ENCODE peak calls at places on chromosomes 12 and 14, in ten cellular contexts. One of them, this sample, is unnamed.

GRCh38 chr12:110661337-110661972 is 27.5 kb downstream of the HVCN1 start:
- DNase-seq in K562: no peak
- DNase-seq in stomach: peak; percentile 27
- DNase-seq in astrocyte of the spinal cord: no peak
- DNase-seq in endothelial cell: no peak
- DNase-seq in fibroblast of the aortic adventitia: no peak
- DNase-seq in uterus: no peak
- DNase-seq in mucosa of descending colon: peak; percentile 41
- DNase-seq in lower lobe of right lung: peak; percentile 61
- DNase-seq in left lung: peak; percentile 54
- DNase-seq in this sample: no peak

GRCh38 chr12:46406352-46407027 is 33.9 kb upstream of the SLC38A2 start:
- DNase-seq in stomach: no peak
- DNase-seq in lower lobe of right lung: no peak
- DNase-seq in uterus: no peak
- DNase-seq in left lung: no peak
- DNase-seq in mucosa of descending colon: no peak
- DNase-seq in K562: peak; percentile 17
- DNase-seq in astrocyte of the spinal cord: no peak
- DNase-seq in endothelial cell: no peak
- DNase-seq in fibroblast of the aortic adventitia: peak; percentile 74
- DNase-seq in this sample: no peak

GRCh38 chr14:89924224-89924623 is 30.3 kb downstream of the EFCAB11 start:
- DNase-seq in endothelial cell: no peak
- DNase-seq in left lung: no peak
- DNase-seq in K562: no peak
- DNase-seq in lower lobe of right lung: no peak
- DNase-seq in mucosa of descending colon: no peak
- DNase-seq in fibroblast of the aortic adventitia: no peak
- DNase-seq in stomach: no peak
- DNase-seq in uterus: no peak
- DNase-seq in astrocyte of the spinal cord: no peak
- DNase-seq in this sample: no peak

GRCh38 chr14:23364604-23365352 is at the start of gene EFS:
- DNase-seq in mucosa of descending colon: peak; percentile 39
- DNase-seq in uterus: peak; percentile 49
- DNase-seq in left lung: no peak
- DNase-seq in K562: no peak
- DNase-seq in astrocyte of the spinal cord: peak; percentile 9
- DNase-seq in lower lobe of right lung: no peak
- DNase-seq in endothelial cell: no peak
- DNase-seq in stomach: no peak
- DNase-seq in fibroblast of the aortic adventitia: no peak
- DNase-seq in this sample: no peak

GRCh38 chr14:79842270-79842669 is 369.0 kb downstream of the DIO2 start:
- DNase-seq in stomach: no peak
- DNase-seq in astrocyte of the spinal cord: peak; percentile 71
- DNase-seq in endothelial cell: no peak
- DNase-seq in K562: no peak
- DNase-seq in mucosa of descending colon: no peak
- DNase-seq in fibroblast of the aortic adventitia: peak; percentile 70
- DNase-seq in left lung: no peak
- DNase-seq in uterus: peak; percentile 47
- DNase-seq in lower lobe of right lung: no peak
- DNase-seq in this sample: peak; percentile 50

GRCh38 chr14:104794099-104794498 is 1.4 kb downstream of the AKT1 start:
- DNase-seq in astrocyte of the spinal cord: peak; percentile 63
- DNase-seq in fibroblast of the aortic adventitia: peak; percentile 58
- DNase-seq in left lung: peak; percentile 79
- DNase-seq in uterus: no peak
- DNase-seq in stomach: peak; percentile 52
- DNase-seq in mucosa of descending colon: peak; percentile 73
- DNase-seq in lower lobe of right lung: peak; percentile 77
- DNase-seq in endothelial cell: no peak
- DNase-seq in K562: peak; percentile 75
- DNase-seq in this sample: peak; percentile 60

GRCh38 chr12:51695241-51696010 is 104.4 kb downstream of the SCN8A start:
- DNase-seq in left lung: no peak
- DNase-seq in endothelial cell: no peak
- DNase-seq in K562: no peak
- DNase-seq in stomach: no peak
- DNase-seq in lower lobe of right lung: no peak
- DNase-seq in fibroblast of the aortic adventitia: no peak
- DNase-seq in astrocyte of the spinal cord: no peak
- DNase-seq in mucosa of descending colon: no peak
- DNase-seq in uterus: no peak
- DNase-seq in this sample: no peak

GRCh38 chr12:46818654-46819053 is 7.1 kb downstream of the SLC38A4 start:
- DNase-seq in mucosa of descending colon: no peak
- DNase-seq in fibroblast of the aortic adventitia: no peak
- DNase-seq in astrocyte of the spinal cord: no peak
- DNase-seq in uterus: no peak
- DNase-seq in lower lobe of right lung: no peak
- DNase-seq in endothelial cell: no peak
- DNase-seq in K562: no peak
- DNase-seq in stomach: no peak
- DNase-seq in left lung: no peak
- DNase-seq in this sample: peak; percentile 9

GRCh38 chr14:33810308-33810707 is 140.6 kb downstream of the EGLN3 start:
- DNase-seq in fibroblast of the aortic adventitia: no peak
- DNase-seq in stomach: no peak
- DNase-seq in uterus: no peak
- DNase-seq in lower lobe of right lung: no peak
- DNase-seq in left lung: no peak
- DNase-seq in endothelial cell: no peak
- DNase-seq in mucosa of descending colon: no peak
- DNase-seq in astrocyte of the spinal cord: no peak
- DNase-seq in K562: no peak
- DNase-seq in this sample: no peak

GRCh38 chr14:102255401-102256190 is 49.4 kb downstream of the MOK start:
- DNase-seq in left lung: no peak
- DNase-seq in mucosa of descending colon: no peak
- DNase-seq in lower lobe of right lung: no peak
- DNase-seq in K562: peak; percentile 66
- DNase-seq in stomach: no peak
- DNase-seq in astrocyte of the spinal cord: peak; percentile 43
- DNase-seq in uterus: no peak
- DNase-seq in fibroblast of the aortic adventitia: peak; percentile 86
- DNase-seq in endothelial cell: no peak
- DNase-seq in this sample: peak; percentile 37

GRCh38 chr12:66688836-66689439 is 10.1 kb upstream of the GRIP1 start:
- DNase-seq in K562: peak; percentile 56
- DNase-seq in uterus: no peak
- DNase-seq in mucosa of descending colon: peak; percentile 26
- DNase-seq in fibroblast of the aortic adventitia: peak; percentile 11
- DNase-seq in lower lobe of right lung: no peak
- DNase-seq in astrocyte of the spinal cord: peak; percentile 13
- DNase-seq in left lung: peak; percentile 37
- DNase-seq in stomach: peak; percentile 51
- DNase-seq in endothelial cell: peak; percentile 68
- DNase-seq in this sample: peak; percentile 66

GRCh38 chr12:54680374-54680773 is 32.2 kb upstream of the DCD start:
- DNase-seq in K562: peak; percentile 43
- DNase-seq in astrocyte of the spinal cord: no peak
- DNase-seq in uterus: no peak
- DNase-seq in fibroblast of the aortic adventitia: peak; percentile 1
- DNase-seq in mucosa of descending colon: no peak
- DNase-seq in left lung: no peak
- DNase-seq in lower lobe of right lung: no peak
- DNase-seq in endothelial cell: peak; percentile 58
- DNase-seq in stomach: peak; percentile 37
- DNase-seq in this sample: peak; percentile 51

DNA sequence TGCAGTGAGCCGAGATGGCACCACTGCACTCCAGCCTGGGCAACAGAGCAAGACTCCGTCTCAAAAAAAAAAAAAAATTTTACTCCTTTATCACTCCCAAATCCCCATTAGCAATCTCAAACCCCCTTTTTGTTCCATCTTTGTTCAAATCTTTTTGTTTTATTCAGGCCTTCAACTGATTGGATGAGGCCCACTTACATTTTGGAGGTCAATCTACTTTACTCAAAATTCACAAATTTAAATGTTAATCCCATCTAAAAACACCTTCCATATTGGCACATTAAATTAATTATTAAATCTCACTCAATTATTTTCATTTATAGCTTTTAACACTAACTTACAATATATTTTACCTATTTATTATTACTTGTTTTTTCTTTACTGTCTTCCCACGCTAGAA is 27.0 kb upstream of the TXNRD1 start:
- DNase-seq in mucosa of descending colon: no peak
- DNase-seq in uterus: no peak
- DNase-seq in astrocyte of the spinal cord: no peak
- DNase-seq in endothelial cell: no peak
- DNase-seq in fibroblast of the aortic adventitia: no peak
- DNase-seq in left lung: no peak
- DNase-seq in K562: no peak
- DNase-seq in stomach: no peak
- DNase-seq in lower lobe of right lung: no peak
- DNase-seq in this sample: no peak
- TF ChIP-seq CTCF in mucosa of descending colon: no peak
- TF ChIP-seq CTCF in uterus: no peak
- TF ChIP-seq CTCF in astrocyte of the spinal cord: no peak
- TF ChIP-seq CTCF in endothelial cell: no peak
- TF ChIP-seq CTCF in fibroblast of the aortic adventitia: no peak
- TF ChIP-seq CTCF in left lung: no peak
- TF ChIP-seq CTCF in K562: no peak
- TF ChIP-seq CTCF in stomach: no peak
- TF ChIP-seq CTCF in lower lobe of right lung: no peak
- TF ChIP-seq CTCF in this sample: no peak

GRCh38 chr12:131829795-131830334 is 1.7 kb downstream of the MMP17 start:
- DNase-seq in astrocyte of the spinal cord: no peak
- DNase-seq in endothelial cell: no peak
- DNase-seq in stomach: no peak
- DNase-seq in fibroblast of the aortic adventitia: no peak
- DNase-seq in K562: no peak
- DNase-seq in mucosa of descending colon: no peak
- DNase-seq in uterus: no peak
- DNase-seq in lower lobe of right lung: no peak
- DNase-seq in left lung: no peak
- DNase-seq in this sample: no peak

GRCh38 chr12:131831021-131831571 is 2.9 kb downstream of the MMP17 start:
- DNase-seq in left lung: no peak
- DNase-seq in lower lobe of right lung: no peak
- DNase-seq in stomach: no peak
- DNase-seq in endothelial cell: no peak
- DNase-seq in astrocyte of the spinal cord: peak; percentile 10
- DNase-seq in K562: no peak
- DNase-seq in uterus: no peak
- DNase-seq in mucosa of descending colon: no peak
- DNase-seq in fibroblast of the aortic adventitia: peak; percentile 13
- DNase-seq in this sample: peak; percentile 33

GRCh38 chr12:131831635-131832041 is 3.4 kb downstream of the MMP17 start:
- DNase-seq in astrocyte of the spinal cord: no peak
- DNase-seq in uterus: peak; percentile 33
- DNase-seq in lower lobe of right lung: no peak
- DNase-seq in stomach: no peak
- DNase-seq in K562: no peak
- DNase-seq in endothelial cell: no peak
- DNase-seq in fibroblast of the aortic adventitia: peak; percentile 87
- DNase-seq in mucosa of descending colon: no peak
- DNase-seq in left lung: no peak
- DNase-seq in this sample: peak; percentile 54

GRCh38 chr12:131829351-131829794 is 1.2 kb downstream of the MMP17 start:
- DNase-seq in stomach: no peak
- DNase-seq in uterus: no peak
- DNase-seq in lower lobe of right lung: no peak
- DNase-seq in mucosa of descending colon: no peak
- DNase-seq in fibroblast of the aortic adventitia: peak; percentile 18
- DNase-seq in left lung: no peak
- DNase-seq in endothelial cell: no peak
- DNase-seq in astrocyte of the spinal cord: no peak
- DNase-seq in K562: peak; percentile 45
- DNase-seq in this sample: peak; percentile 30

GRCh38 chr12:131830335-131831020 is 2.3 kb downstream of the MMP17 start:
- DNase-seq in astrocyte of the spinal cord: peak; percentile 78
- DNase-seq in fibroblast of the aortic adventitia: peak; percentile 79
- DNase-seq in mucosa of descending colon: peak; percentile 79
- DNase-seq in K562: peak; percentile 90
- DNase-seq in uterus: peak; percentile 66
- DNase-seq in lower lobe of right lung: peak; percentile 82
- DNase-seq in stomach: peak; percentile 59
- DNase-seq in endothelial cell: peak; percentile 83
- DNase-seq in left lung: peak; percentile 77
- DNase-seq in this sample: peak; percentile 80
- TF ChIP-seq CTCF in astrocyte of the spinal cord: peak; percentile 63
- TF ChIP-seq CTCF in fibroblast of the aortic adventitia: peak; percentile 51
- TF ChIP-seq CTCF in mucosa of descending colon: no peak
- TF ChIP-seq CTCF in K562: peak; percentile 91
- TF ChIP-seq CTCF in uterus: peak; percentile 49
- TF ChIP-seq CTCF in lower lobe of right lung: peak; percentile 66
- TF ChIP-seq CTCF in stomach: no peak
- TF ChIP-seq CTCF in endothelial cell: no peak
- TF ChIP-seq CTCF in left lung: peak; percentile 51
- TF ChIP-seq CTCF in this sample: peak; percentile 83

GRCh38 chr12:119676573-119676972 is 8.6 kb downstream of the PRKAB1 start:
- DNase-seq in fibroblast of the aortic adventitia: no peak
- DNase-seq in mucosa of descending colon: no peak
- DNase-seq in left lung: no peak
- DNase-seq in endothelial cell: no peak
- DNase-seq in uterus: no peak
- DNase-seq in stomach: no peak
- DNase-seq in lower lobe of right lung: no peak
- DNase-seq in astrocyte of the spinal cord: no peak
- DNase-seq in K562: peak; percentile 40
- DNase-seq in this sample: no peak
- TF ChIP-seq CTCF in fibroblast of the aortic adventitia: no peak
- TF ChIP-seq CTCF in mucosa of descending colon: no peak
- TF ChIP-seq CTCF in left lung: no peak
- TF ChIP-seq CTCF in endothelial cell: no peak
- TF ChIP-seq CTCF in uterus: no peak
- TF ChIP-seq CTCF in stomach: no peak
- TF ChIP-seq CTCF in lower lobe of right lung: no peak
- TF ChIP-seq CTCF in astrocyte of the spinal cord: no peak
- TF ChIP-seq CTCF in K562: peak; percentile 21
- TF ChIP-seq CTCF in this sample: no peak

DNA sequence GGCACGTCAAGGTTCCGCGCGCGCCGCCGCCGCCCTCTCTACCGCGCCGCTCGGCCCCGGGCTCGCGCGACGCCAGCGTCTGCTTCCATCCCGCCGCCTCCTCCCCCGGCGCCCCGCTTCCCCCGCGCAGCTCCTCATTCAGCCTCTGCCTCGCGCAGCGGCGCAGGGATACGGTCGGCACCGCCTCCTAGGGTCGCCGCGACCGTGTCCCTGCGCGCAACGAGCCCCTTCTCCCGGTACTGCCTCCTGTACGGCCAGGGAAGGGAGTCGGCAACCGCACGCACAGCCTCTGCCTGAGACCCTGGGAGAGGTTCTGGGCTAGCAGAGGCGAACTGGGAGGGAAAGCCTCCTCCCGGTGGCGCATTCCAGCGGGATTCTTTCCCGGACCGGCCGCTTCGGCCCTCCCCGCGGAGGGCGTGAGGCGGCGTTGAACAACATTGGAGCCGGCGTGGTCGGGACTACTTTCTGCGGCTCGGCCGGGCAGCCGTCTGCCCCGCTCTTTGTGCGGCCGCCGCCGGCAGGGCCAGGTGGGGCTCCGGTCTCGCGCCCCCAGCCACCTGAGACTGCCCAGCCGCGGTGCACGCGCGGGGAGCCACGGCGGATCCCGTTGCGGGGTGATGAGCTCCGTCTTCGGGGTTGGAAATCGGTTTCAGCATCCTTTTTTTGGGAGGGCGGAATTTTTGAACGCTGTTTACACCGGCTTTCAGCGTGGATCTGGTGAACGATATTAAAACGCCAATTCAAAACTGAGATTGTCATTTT is at the start of gene LRP6:
- DNase-seq in fibroblast of the aortic adventitia: peak; percentile 96
- DNase-seq in K562: peak; percentile 91
- DNase-seq in left lung: peak; percentile 87
- DNase-seq in endothelial cell: peak; percentile 91
- DNase-seq in uterus: peak; percentile 90
- DNase-seq in astrocyte of the spinal cord: peak; percentile 97
- DNase-seq in stomach: peak; percentile 90
- DNase-seq in mucosa of descending colon: peak; percentile 92
- DNase-seq in lower lobe of right lung: peak; percentile 92
- DNase-seq in this sample: peak; percentile 92
- TF ChIP-seq CTCF in fibroblast of the aortic adventitia: no peak
- TF ChIP-seq CTCF in K562: no peak
- TF ChIP-seq CTCF in left lung: no peak
- TF ChIP-seq CTCF in endothelial cell: no peak
- TF ChIP-seq CTCF in uterus: no peak
- TF ChIP-seq CTCF in astrocyte of the spinal cord: no peak
- TF ChIP-seq CTCF in stomach: peak; percentile 32
- TF ChIP-seq CTCF in mucosa of descending colon: no peak
- TF ChIP-seq CTCF in lower lobe of right lung: no peak
- TF ChIP-seq CTCF in this sample: no peak

This sample was measured in MCF 10A.